ENCODE peak calls at places on chromosomes 2 and 18, in six cellular contexts. P is HCT116, V is IMR-90, R is A549, E is transverse colon, H is right lobe of liver. G is an unnamed sample.
A peak's percentile ranks its signal among the peaks of the same experiment; 100 is the strongest.

GRCh38 chr2:64622443-64623231 is 31.1 kb downstream of the SERTAD2 start:
- DNase-seq in P (no peak), H (no peak), E (no peak), V (no peak), R (no peak), G (peak; percentile 31)

GRCh38 chr2:82275599-82275998 is 1971.0 kb upstream of the LRRTM1 start:
- DNase-seq in E (no peak), R (no peak), H (no peak), V (no peak), P (no peak), G (no peak)

GRCh38 chr18:21458788-21459187 is 141.7 kb downstream of the ESCO1 start:
- DNase-seq in R (no peak), H (no peak), P (no peak), V (no peak), E (no peak), G (no peak)

GRCh38 chr2:172288603-172289002 is 138.8 kb upstream of the ITGA6 start:
- DNase-seq in V (peak; percentile 47), H (no peak), R (no peak), E (no peak), P (peak; percentile 74), G (peak; percentile 26)

GRCh38 chr18:39435986-39436385 is 1870.4 kb upstream of the CELF4 start:
- DNase-seq in R (no peak), P (no peak), H (no peak), V (no peak), E (no peak), G (no peak)

GRCh38 chr2:179298666-179299065 is 34.0 kb upstream of the SESTD1 start:
- DNase-seq in V (no peak), E (no peak), P (no peak), R (no peak), H (no peak), G (no peak)

GRCh38 chr2:61763605-61764034 is 90.2 kb downstream of the FAM161A start:
- DNase-seq in V (peak; percentile 89), H (peak; percentile 78), R (peak; percentile 62), P (peak; percentile 85), E (peak; percentile 84), G (peak; percentile 87)

GRCh38 chr18:73366713-73367112 is 498.9 kb upstream of the NETO1 start:
- DNase-seq in E (no peak), H (no peak), P (no peak), R (no peak), V (peak; percentile 81), G (no peak)

GRCh38 chr18:49510393-49511115 is 23.5 kb upstream of the C18orf32 start:
- DNase-seq in R (peak; percentile 48), E (peak; percentile 45), H (peak; percentile 59), P (peak; percentile 73), V (peak; percentile 40), G (peak; percentile 42)

GRCh38 chr2:206512999-206513398 is 69.7 kb downstream of the ADAM23 start:
- DNase-seq in H (no peak), V (no peak), P (no peak), R (no peak), E (no peak), G (no peak)

GRCh38 chr18:6482198-6482977 is 67.7 kb upstream of the L3MBTL4 start:
- DNase-seq in P (no peak), H (peak; percentile 71), V (peak; percentile 67), E (peak; percentile 41), R (peak; percentile 5), G (peak; percentile 88)

GRCh38 chr2:55148269-55148668 is 83.8 kb downstream of the CLHC1 start:
- DNase-seq in E (no peak), V (peak; percentile 74), R (no peak), P (no peak), H (no peak), G (no peak)

GRCh38 chr2:106269591-106270291 is 75.6 kb upstream of the UXS1 start:
- DNase-seq in E (peak; percentile 72), R (peak; percentile 6), V (no peak), P (no peak), H (peak; percentile 97), G (no peak)

GRCh38 chr2:106267997-106268396 is 73.9 kb upstream of the UXS1 start:
- DNase-seq in H (no peak), R (no peak), P (no peak), V (no peak), E (no peak), G (no peak)

GRCh38 chr2:106275971-106276370 is 81.9 kb upstream of the UXS1 start:
- DNase-seq in E (no peak), R (no peak), P (no peak), H (no peak), V (no peak), G (no peak)

GRCh38 chr2:106270471-106270891 is 76.4 kb upstream of the UXS1 start:
- DNase-seq in H (no peak), E (no peak), V (no peak), R (no peak), P (no peak), G (no peak)

DNA sequence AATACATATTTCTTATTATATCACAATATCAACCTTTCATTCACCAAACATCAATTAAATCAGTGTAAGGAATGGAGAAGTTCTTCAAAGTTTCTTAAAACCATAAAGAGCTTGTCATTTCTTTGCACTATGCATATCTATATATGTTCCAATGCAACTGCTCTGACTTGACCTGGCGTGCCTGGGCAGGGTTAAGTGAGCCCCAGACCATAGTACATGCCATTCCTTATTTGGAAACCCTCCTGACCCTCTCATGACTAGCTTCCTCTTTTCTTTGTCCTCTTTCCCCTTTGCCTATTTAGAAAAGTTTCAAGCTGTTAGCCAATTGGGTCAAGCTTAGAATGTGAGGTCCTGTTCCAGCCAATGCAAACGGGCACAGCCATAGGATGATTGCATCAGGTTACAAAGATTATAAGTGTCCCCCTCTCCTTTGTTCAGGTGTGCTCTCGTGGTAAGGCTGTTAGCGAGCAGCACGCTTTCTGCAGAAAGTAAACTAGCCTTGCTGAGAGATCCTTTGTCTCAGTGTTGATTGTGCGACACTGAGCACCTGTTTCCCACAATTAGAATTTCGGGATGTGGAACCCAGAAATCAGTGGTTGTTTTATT is 78.2 kb upstream of the UXS1 start:
- DNase-seq in P (no peak), R (no peak), V (no peak), H (no peak), E (no peak), G (no peak)
- TF ChIP-seq POLR2A in P (no peak), R (no peak), V (no peak), H (no peak), E (no peak), G (no peak)

DNA sequence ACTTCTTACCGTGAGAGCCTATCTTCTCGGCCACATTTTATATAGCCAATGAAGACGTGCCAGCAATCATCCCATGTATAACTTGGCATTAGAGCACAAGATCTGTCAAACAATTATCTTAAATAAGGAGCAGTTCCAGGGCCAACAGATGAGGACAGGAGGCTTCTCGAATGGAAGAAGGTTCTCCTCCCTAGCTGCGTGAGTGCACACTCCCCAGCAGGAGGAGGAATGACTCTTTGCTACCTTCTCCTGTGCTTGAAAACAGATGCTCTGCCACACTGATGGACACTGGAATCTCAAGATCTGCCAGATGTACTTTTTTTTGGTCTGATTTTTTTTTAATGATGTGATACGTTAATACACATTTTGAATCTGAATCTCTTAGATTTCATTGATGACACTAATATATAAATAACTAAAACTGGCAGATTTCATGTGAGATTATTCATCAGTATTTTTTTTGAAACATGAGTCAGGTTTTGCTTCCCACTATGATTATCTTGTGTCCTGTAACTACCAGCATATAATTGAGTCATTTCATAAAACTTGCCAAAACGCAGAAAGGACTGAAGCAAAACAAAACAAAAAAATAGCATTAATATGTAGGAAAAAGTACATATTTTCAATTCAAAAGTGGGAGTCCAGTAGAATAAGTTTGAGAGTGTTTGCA is 626 bp upstream of the VIT start:
- DNase-seq in H (no peak), V (peak; percentile 73), E (no peak), R (no peak), P (no peak), G (no peak)
- TF ChIP-seq CTCF in H (no peak), V (peak; percentile 11), E (no peak), R (no peak), P (no peak), G (peak; percentile 22)

DNA sequence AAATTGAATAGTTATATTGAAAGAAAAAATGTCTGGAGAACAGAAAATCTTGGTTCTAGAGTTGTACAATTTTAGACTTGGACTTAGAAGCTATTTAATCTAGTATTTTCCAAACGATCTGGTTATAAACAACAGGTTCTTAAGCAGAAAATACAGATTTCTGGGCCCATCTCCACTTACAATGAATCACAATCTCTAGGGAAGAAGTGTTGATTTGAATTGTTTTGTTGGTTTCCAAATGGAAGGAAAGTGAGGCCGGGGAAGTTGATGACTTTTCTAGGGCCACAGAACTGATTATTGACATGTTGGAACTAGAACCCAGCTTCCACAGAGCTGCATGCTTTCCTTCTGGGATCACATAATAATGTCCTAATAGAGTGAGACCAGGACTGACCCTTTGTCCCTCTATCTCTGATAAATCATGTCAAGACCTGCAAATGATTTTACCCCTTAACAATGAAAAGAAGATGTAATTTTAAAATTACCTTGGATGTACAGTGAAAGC is 332.2 kb downstream of the OSR1 start:
- DNase-seq in R (no peak), H (no peak), V (no peak), P (no peak), E (no peak), G (no peak)
- TF ChIP-seq POLR2A in R (no peak), H (no peak), V (no peak), P (no peak), E (no peak), G (no peak)

GRCh38 chr2:41895334-41895664 is 152.5 kb upstream of the PKDCC start:
- DNase-seq in V (no peak), H (no peak), R (no peak), P (no peak), E (no peak), G (no peak)

GRCh38 chr2:41896186-41896846 is 151.5 kb upstream of the PKDCC start:
- DNase-seq in H (no peak), R (no peak), V (no peak), E (peak; percentile 20), P (no peak), G (no peak)

GRCh38 chr2:41892486-41892885 is 155.3 kb upstream of the PKDCC start:
- DNase-seq in V (no peak), P (no peak), H (no peak), E (no peak), R (no peak), G (no peak)

GRCh38 chr2:41899189-41899588 is 148.6 kb upstream of the PKDCC start:
- DNase-seq in R (no peak), V (peak; percentile 42), H (no peak), P (no peak), E (no peak), G (peak; percentile 50)

GRCh38 chr2:41894563-41895333 is 153.1 kb upstream of the PKDCC start:
- DNase-seq in H (peak; percentile 74), V (no peak), R (no peak), E (no peak), P (no peak), G (no peak)
- TF ChIP-seq CTCF in H (no peak), V (no peak), R (no peak), E (no peak), P (no peak), G (no peak)

DNA sequence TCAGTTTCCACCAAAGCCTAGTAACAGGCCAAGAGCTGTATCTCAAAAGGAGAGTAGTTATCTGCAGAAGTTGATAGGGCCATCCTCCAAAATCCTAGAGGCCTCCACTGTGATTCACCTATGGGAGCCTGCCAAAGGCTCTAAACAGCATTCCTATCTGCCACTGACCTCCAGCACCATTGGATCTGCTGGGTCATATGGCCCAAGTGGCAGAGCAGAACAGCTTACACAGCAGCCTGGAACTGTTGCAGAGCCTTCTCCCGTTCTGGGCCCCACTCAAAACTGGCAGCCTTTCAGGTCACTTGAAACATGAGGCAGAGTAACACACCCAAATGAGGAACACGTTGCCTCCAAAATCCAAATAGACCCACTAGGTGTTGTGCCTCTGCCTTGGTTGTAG is 345.2 kb upstream of the RND3 start:
- DNase-seq in E (no peak), R (no peak), H (no peak), V (peak; percentile 19), P (no peak), G (no peak)
- TF ChIP-seq POLR2A in E (no peak), R (no peak), H (no peak), V (no peak), P (no peak), G (no peak)